ENCODE peak calls at places on chromosomes 16 and 17, in seven cellular contexts. One of them, this sample, is unnamed.

GRCh38 chr17:77909236-77909635 is 49.3 kb upstream of the TNRC6C start:
- DNase-seq in HL-60: no peak
- DNase-seq in stomach: no peak
- DNase-seq in brain microvascular endothelial cell: no peak
- DNase-seq in GM23338: no peak
- DNase-seq in mesothelial cell of epicardium: no peak
- DNase-seq in lower lobe of right lung: no peak
- DNase-seq in this sample: peak

GRCh38 chr17:62965649-62966425 is at the start of gene TANC2:
- DNase-seq in stomach: peak
- DNase-seq in HL-60: peak
- DNase-seq in GM23338: peak
- DNase-seq in mesothelial cell of epicardium: peak
- DNase-seq in lower lobe of right lung: peak
- DNase-seq in brain microvascular endothelial cell: peak
- DNase-seq in this sample: peak

GRCh38 chr17:63132509-63132911 is 166.5 kb downstream of the TANC2 start:
- DNase-seq in GM23338: no peak
- DNase-seq in mesothelial cell of epicardium: no peak
- DNase-seq in brain microvascular endothelial cell: no peak
- DNase-seq in lower lobe of right lung: no peak
- DNase-seq in HL-60: no peak
- DNase-seq in stomach: no peak
- DNase-seq in this sample: no peak

GRCh38 chr17:73135774-73136173 is 29.0 kb upstream of the SSTR2 start:
- DNase-seq in lower lobe of right lung: no peak
- DNase-seq in stomach: no peak
- DNase-seq in mesothelial cell of epicardium: no peak
- DNase-seq in GM23338: no peak
- DNase-seq in brain microvascular endothelial cell: no peak
- DNase-seq in HL-60: peak
- DNase-seq in this sample: no peak

GRCh38 chr17:55161935-55162555 is 102.7 kb upstream of the HLF start:
- DNase-seq in lower lobe of right lung: no peak
- DNase-seq in GM23338: no peak
- DNase-seq in stomach: no peak
- DNase-seq in brain microvascular endothelial cell: peak
- DNase-seq in mesothelial cell of epicardium: no peak
- DNase-seq in HL-60: no peak
- DNase-seq in this sample: no peak

GRCh38 chr17:83122834-83123233 is 43.4 kb downstream of the METRNL start:
- DNase-seq in mesothelial cell of epicardium: no peak
- DNase-seq in lower lobe of right lung: peak
- DNase-seq in stomach: no peak
- DNase-seq in HL-60: no peak
- DNase-seq in GM23338: peak
- DNase-seq in brain microvascular endothelial cell: no peak
- DNase-seq in this sample: no peak

GRCh38 chr16:58027341-58028167 is 2.0 kb downstream of the MMP15 start:
- DNase-seq in mesothelial cell of epicardium: no peak
- DNase-seq in GM23338: peak
- DNase-seq in brain microvascular endothelial cell: no peak
- DNase-seq in HL-60: no peak
- DNase-seq in stomach: peak
- DNase-seq in lower lobe of right lung: peak
- DNase-seq in this sample: no peak

GRCh38 chr16:62711797-62712196 is 675.6 kb upstream of the CDH8 start:
- DNase-seq in lower lobe of right lung: no peak
- DNase-seq in mesothelial cell of epicardium: no peak
- DNase-seq in GM23338: peak
- DNase-seq in brain microvascular endothelial cell: no peak
- DNase-seq in stomach: no peak
- DNase-seq in HL-60: no peak
- DNase-seq in this sample: no peak

GRCh38 chr17:75124041-75124818 is 7.3 kb downstream of the NT5C start:
- DNase-seq in stomach: peak
- DNase-seq in brain microvascular endothelial cell: peak
- DNase-seq in GM23338: no peak
- DNase-seq in mesothelial cell of epicardium: no peak
- DNase-seq in lower lobe of right lung: peak
- DNase-seq in HL-60: peak
- DNase-seq in this sample: peak

GRCh38 chr16:84340305-84341040 is 27.9 kb upstream of the ATP2C2 start:
- DNase-seq in mesothelial cell of epicardium: no peak
- DNase-seq in brain microvascular endothelial cell: no peak
- DNase-seq in HL-60: peak
- DNase-seq in GM23338: no peak
- DNase-seq in lower lobe of right lung: peak
- DNase-seq in stomach: no peak
- DNase-seq in this sample: peak

GRCh38 chr17:80959330-80960036 is 32.2 kb upstream of the CHMP6 start:
- DNase-seq in stomach: no peak
- DNase-seq in brain microvascular endothelial cell: no peak
- DNase-seq in mesothelial cell of epicardium: no peak
- DNase-seq in GM23338: no peak
- DNase-seq in HL-60: no peak
- DNase-seq in lower lobe of right lung: peak
- DNase-seq in this sample: peak

GRCh38 chr17:83101805-83102480 is 22.5 kb downstream of the METRNL start:
- DNase-seq in HL-60: no peak
- DNase-seq in GM23338: no peak
- DNase-seq in brain microvascular endothelial cell: no peak
- DNase-seq in stomach: peak
- DNase-seq in lower lobe of right lung: peak
- DNase-seq in mesothelial cell of epicardium: no peak
- DNase-seq in this sample: no peak

GRCh38 chr17:64083093-64083492 is 46.9 kb downstream of the ERN1 start:
- DNase-seq in HL-60: no peak
- DNase-seq in GM23338: no peak
- DNase-seq in lower lobe of right lung: no peak
- DNase-seq in stomach: no peak
- DNase-seq in brain microvascular endothelial cell: no peak
- DNase-seq in mesothelial cell of epicardium: no peak
- DNase-seq in this sample: no peak

GRCh38 chr16:9275386-9275785 is 183.9 kb downstream of the HAPSTR1 start:
- DNase-seq in GM23338: no peak
- DNase-seq in stomach: no peak
- DNase-seq in brain microvascular endothelial cell: no peak
- DNase-seq in mesothelial cell of epicardium: no peak
- DNase-seq in HL-60: no peak
- DNase-seq in lower lobe of right lung: no peak
- DNase-seq in this sample: no peak

GRCh38 chr17:12979255-12979654 is 38.6 kb downstream of the ELAC2 start:
- DNase-seq in mesothelial cell of epicardium: no peak
- DNase-seq in GM23338: no peak
- DNase-seq in lower lobe of right lung: no peak
- DNase-seq in HL-60: no peak
- DNase-seq in brain microvascular endothelial cell: no peak
- DNase-seq in stomach: no peak
- DNase-seq in this sample: no peak

GRCh38 chr16:17347624-17348023 is 123.1 kb downstream of the XYLT1 start:
- DNase-seq in brain microvascular endothelial cell: no peak
- DNase-seq in stomach: no peak
- DNase-seq in lower lobe of right lung: no peak
- DNase-seq in GM23338: no peak
- DNase-seq in HL-60: no peak
- DNase-seq in mesothelial cell of epicardium: no peak
- DNase-seq in this sample: no peak

GRCh38 chr17:59607817-59608403 is 11.8 kb upstream of the CLTC start:
- DNase-seq in lower lobe of right lung: no peak
- DNase-seq in HL-60: peak
- DNase-seq in GM23338: peak
- DNase-seq in mesothelial cell of epicardium: no peak
- DNase-seq in stomach: no peak
- DNase-seq in brain microvascular endothelial cell: no peak
- DNase-seq in this sample: no peak

GRCh38 chr17:42775534-42776098 is 2.4 kb downstream of the VPS25 start:
- DNase-seq in mesothelial cell of epicardium: no peak
- DNase-seq in lower lobe of right lung: no peak
- DNase-seq in GM23338: no peak
- DNase-seq in HL-60: peak
- DNase-seq in brain microvascular endothelial cell: peak
- DNase-seq in stomach: no peak
- DNase-seq in this sample: no peak
- TF ChIP-seq CTCF in mesothelial cell of epicardium: no peak
- TF ChIP-seq CTCF in lower lobe of right lung: no peak
- TF ChIP-seq CTCF in GM23338: no peak
- TF ChIP-seq CTCF in HL-60: no peak
- TF ChIP-seq CTCF in brain microvascular endothelial cell: peak
- TF ChIP-seq CTCF in stomach: no peak
- TF ChIP-seq CTCF in this sample: no peak

GRCh38 chr16:85728879-85729278 is 22.0 kb downstream of the C16orf74 start:
- DNase-seq in brain microvascular endothelial cell: no peak
- DNase-seq in lower lobe of right lung: no peak
- DNase-seq in mesothelial cell of epicardium: no peak
- DNase-seq in GM23338: peak
- DNase-seq in stomach: no peak
- DNase-seq in HL-60: no peak
- DNase-seq in this sample: no peak
- TF ChIP-seq CTCF in brain microvascular endothelial cell: peak
- TF ChIP-seq CTCF in lower lobe of right lung: no peak
- TF ChIP-seq CTCF in mesothelial cell of epicardium: no peak
- TF ChIP-seq CTCF in GM23338: peak
- TF ChIP-seq CTCF in stomach: no peak
- TF ChIP-seq CTCF in HL-60: no peak
- TF ChIP-seq CTCF in this sample: no peak

DNA sequence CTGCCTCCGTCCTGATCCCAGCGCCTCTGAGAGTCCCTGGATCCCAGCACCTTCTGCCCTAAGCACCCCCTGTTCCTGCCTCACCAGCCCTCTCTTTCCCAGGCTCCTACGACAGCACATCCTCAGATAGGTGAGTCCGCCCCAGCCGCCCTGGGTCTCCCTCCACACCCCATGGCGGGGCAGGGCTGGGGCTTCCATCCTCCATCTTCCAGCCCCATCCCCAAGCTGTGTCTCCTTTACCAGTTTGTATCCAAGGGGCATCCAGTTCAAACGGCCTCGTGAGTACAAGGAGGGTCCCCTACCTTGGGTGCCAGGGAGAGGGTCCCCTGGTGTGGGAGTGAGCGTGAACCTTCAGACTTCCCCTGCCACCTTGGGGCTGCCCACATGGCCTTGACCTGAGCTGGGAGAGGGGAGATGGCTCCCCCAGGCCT is 774 bp downstream of the LAT start:
- DNase-seq in stomach: no peak
- DNase-seq in mesothelial cell of epicardium: no peak
- DNase-seq in lower lobe of right lung: no peak
- DNase-seq in GM23338: no peak
- DNase-seq in brain microvascular endothelial cell: no peak
- DNase-seq in HL-60: no peak
- DNase-seq in this sample: no peak
- TF ChIP-seq CTCF in stomach: no peak
- TF ChIP-seq CTCF in mesothelial cell of epicardium: no peak
- TF ChIP-seq CTCF in lower lobe of right lung: no peak
- TF ChIP-seq CTCF in GM23338: no peak
- TF ChIP-seq CTCF in brain microvascular endothelial cell: no peak
- TF ChIP-seq CTCF in HL-60: no peak
- TF ChIP-seq CTCF in this sample: no peak

GRCh38 chr16:19008245-19008644 is 24.5 kb downstream of the TMC7 start:
- DNase-seq in GM23338: no peak
- DNase-seq in stomach: no peak
- DNase-seq in brain microvascular endothelial cell: peak
- DNase-seq in mesothelial cell of epicardium: no peak
- DNase-seq in HL-60: no peak
- DNase-seq in lower lobe of right lung: no peak
- DNase-seq in this sample: no peak

GRCh38 chr16:19001788-19002187 is 18.1 kb downstream of the TMC7 start:
- DNase-seq in brain microvascular endothelial cell: no peak
- DNase-seq in stomach: no peak
- DNase-seq in HL-60: no peak
- DNase-seq in lower lobe of right lung: no peak
- DNase-seq in GM23338: no peak
- DNase-seq in mesothelial cell of epicardium: no peak
- DNase-seq in this sample: no peak

GRCh38 chr16:19006446-19007315 is 22.9 kb downstream of the TMC7 start:
- DNase-seq in lower lobe of right lung: no peak
- DNase-seq in GM23338: no peak
- DNase-seq in brain microvascular endothelial cell: no peak
- DNase-seq in mesothelial cell of epicardium: no peak
- DNase-seq in HL-60: no peak
- DNase-seq in stomach: no peak
- DNase-seq in this sample: no peak

GRCh38 chr16:19005561-19006445 is 22.1 kb downstream of the TMC7 start:
- DNase-seq in stomach: peak
- DNase-seq in HL-60: no peak
- DNase-seq in lower lobe of right lung: no peak
- DNase-seq in GM23338: peak
- DNase-seq in brain microvascular endothelial cell: peak
- DNase-seq in mesothelial cell of epicardium: no peak
- DNase-seq in this sample: no peak

GRCh38 chr16:19003935-19004334 is 20.2 kb downstream of the TMC7 start:
- DNase-seq in mesothelial cell of epicardium: no peak
- DNase-seq in lower lobe of right lung: no peak
- DNase-seq in GM23338: no peak
- DNase-seq in brain microvascular endothelial cell: no peak
- DNase-seq in stomach: no peak
- DNase-seq in HL-60: no peak
- DNase-seq in this sample: no peak
- TF ChIP-seq CTCF in mesothelial cell of epicardium: no peak
- TF ChIP-seq CTCF in lower lobe of right lung: no peak
- TF ChIP-seq CTCF in GM23338: no peak
- TF ChIP-seq CTCF in brain microvascular endothelial cell: no peak
- TF ChIP-seq CTCF in stomach: no peak
- TF ChIP-seq CTCF in HL-60: no peak
- TF ChIP-seq CTCF in this sample: no peak

GRCh38 chr16:19114359-19115147 is 789 bp downstream of the ITPRIPL2 start:
- DNase-seq in brain microvascular endothelial cell: no peak
- DNase-seq in lower lobe of right lung: peak
- DNase-seq in HL-60: no peak
- DNase-seq in stomach: peak
- DNase-seq in GM23338: peak
- DNase-seq in mesothelial cell of epicardium: no peak
- DNase-seq in this sample: peak
- TF ChIP-seq CTCF in brain microvascular endothelial cell: no peak
- TF ChIP-seq CTCF in lower lobe of right lung: peak
- TF ChIP-seq CTCF in HL-60: no peak
- TF ChIP-seq CTCF in stomach: peak
- TF ChIP-seq CTCF in GM23338: no peak
- TF ChIP-seq CTCF in mesothelial cell of epicardium: no peak
- TF ChIP-seq CTCF in this sample: peak

GRCh38 chr17:38918129-38918913 is 7.1 kb upstream of the LASP1NB start:
- DNase-seq in brain microvascular endothelial cell: no peak
- DNase-seq in GM23338: peak
- DNase-seq in HL-60: no peak
- DNase-seq in lower lobe of right lung: no peak
- DNase-seq in stomach: peak
- DNase-seq in mesothelial cell of epicardium: no peak
- DNase-seq in this sample: no peak
- TF ChIP-seq CTCF in brain microvascular endothelial cell: peak
- TF ChIP-seq CTCF in GM23338: peak
- TF ChIP-seq CTCF in HL-60: no peak
- TF ChIP-seq CTCF in lower lobe of right lung: no peak
- TF ChIP-seq CTCF in stomach: no peak
- TF ChIP-seq CTCF in mesothelial cell of epicardium: no peak
- TF ChIP-seq CTCF in this sample: no peak

This sample was measured in prostate gland.